ENCODE peak calls at places on chromosomes 5 and 9, in seven cellular contexts. One of them, this sample, is unnamed.

GRCh38 chr9:97563458-97564135 is 62.1 kb downstream of the TMOD1 start:
- DNase-seq in A549: no peak
- DNase-seq in fibroblast of pulmonary artery: no peak
- DNase-seq in GM12865: no peak
- DNase-seq in fibroblast of mammary gland: peak
- DNase-seq in neural crest cell: no peak
- DNase-seq in B cell: no peak
- DNase-seq in this sample: no peak

GRCh38 chr5:132839426-132840301 is 9.2 kb upstream of the SHROOM1 start:
- DNase-seq in A549: no peak
- DNase-seq in fibroblast of pulmonary artery: peak
- DNase-seq in GM12865: no peak
- DNase-seq in fibroblast of mammary gland: peak
- DNase-seq in neural crest cell: no peak
- DNase-seq in B cell: no peak
- DNase-seq in this sample: no peak

GRCh38 chr9:105500108-105500766 is 52.4 kb downstream of the FSD1L start:
- DNase-seq in A549: no peak
- DNase-seq in fibroblast of pulmonary artery: peak
- DNase-seq in GM12865: peak
- DNase-seq in fibroblast of mammary gland: no peak
- DNase-seq in neural crest cell: no peak
- DNase-seq in B cell: peak
- DNase-seq in this sample: peak

GRCh38 chr5:170266570-170267379 is 30.8 kb downstream of the LCP2 start:
- DNase-seq in A549: no peak
- DNase-seq in fibroblast of pulmonary artery: no peak
- DNase-seq in GM12865: no peak
- DNase-seq in fibroblast of mammary gland: no peak
- DNase-seq in neural crest cell: no peak
- DNase-seq in B cell: no peak
- DNase-seq in this sample: no peak

GRCh38 chr5:132434813-132435286 is 55.7 kb downstream of the IRF1 start:
- DNase-seq in A549: no peak
- DNase-seq in fibroblast of pulmonary artery: no peak
- DNase-seq in GM12865: no peak
- DNase-seq in fibroblast of mammary gland: no peak
- DNase-seq in neural crest cell: no peak
- DNase-seq in B cell: no peak
- DNase-seq in this sample: no peak

GRCh38 chr5:117621921-117622320 is 1047.3 kb upstream of the SEMA6A start:
- DNase-seq in A549: no peak
- DNase-seq in fibroblast of pulmonary artery: no peak
- DNase-seq in GM12865: no peak
- DNase-seq in fibroblast of mammary gland: no peak
- DNase-seq in neural crest cell: no peak
- DNase-seq in B cell: no peak
- DNase-seq in this sample: no peak

GRCh38 chr5:136528481-136528880 is 163.1 kb upstream of the TRPC7 start:
- DNase-seq in A549: no peak
- DNase-seq in fibroblast of pulmonary artery: no peak
- DNase-seq in GM12865: no peak
- DNase-seq in fibroblast of mammary gland: no peak
- DNase-seq in neural crest cell: no peak
- DNase-seq in B cell: no peak
- DNase-seq in this sample: no peak

GRCh38 chr5:71810023-71810422 is 90.9 kb downstream of the CARTPT start:
- DNase-seq in A549: no peak
- DNase-seq in fibroblast of pulmonary artery: no peak
- DNase-seq in GM12865: no peak
- DNase-seq in fibroblast of mammary gland: no peak
- DNase-seq in neural crest cell: no peak
- DNase-seq in B cell: no peak
- DNase-seq in this sample: no peak

GRCh38 chr5:136216230-136216629 is 23.3 kb upstream of the SMIM32 start:
- DNase-seq in A549: no peak
- DNase-seq in fibroblast of pulmonary artery: no peak
- DNase-seq in GM12865: no peak
- DNase-seq in fibroblast of mammary gland: no peak
- DNase-seq in neural crest cell: no peak
- DNase-seq in B cell: no peak
- DNase-seq in this sample: no peak

GRCh38 chr5:177232761-177233160 is 70.8 kb downstream of the RAB24 start:
- DNase-seq in A549: no peak
- DNase-seq in fibroblast of pulmonary artery: no peak
- DNase-seq in GM12865: no peak
- DNase-seq in fibroblast of mammary gland: peak
- DNase-seq in neural crest cell: no peak
- DNase-seq in B cell: no peak
- DNase-seq in this sample: no peak

GRCh38 chr5:130520211-130520610 is 615.9 kb downstream of the CHSY3 start:
- DNase-seq in A549: no peak
- DNase-seq in fibroblast of pulmonary artery: peak
- DNase-seq in GM12865: no peak
- DNase-seq in fibroblast of mammary gland: peak
- DNase-seq in neural crest cell: no peak
- DNase-seq in B cell: no peak
- DNase-seq in this sample: no peak

GRCh38 chr5:115069087-115069968 is 100.4 kb downstream of the TRIM36 start:
- DNase-seq in A549: peak
- DNase-seq in fibroblast of pulmonary artery: peak
- DNase-seq in GM12865: peak
- DNase-seq in fibroblast of mammary gland: peak
- DNase-seq in neural crest cell: peak
- DNase-seq in B cell: no peak
- DNase-seq in this sample: no peak

GRCh38 chr9:127876764-127877562 is 512 bp downstream of the AK1 start:
- DNase-seq in A549: no peak
- DNase-seq in fibroblast of pulmonary artery: peak
- DNase-seq in GM12865: no peak
- DNase-seq in fibroblast of mammary gland: no peak
- DNase-seq in neural crest cell: no peak
- DNase-seq in B cell: no peak
- DNase-seq in this sample: no peak

GRCh38 chr5:40399349-40399748 is 280.4 kb upstream of the PTGER4 start:
- DNase-seq in A549: no peak
- DNase-seq in fibroblast of pulmonary artery: no peak
- DNase-seq in GM12865: no peak
- DNase-seq in fibroblast of mammary gland: peak
- DNase-seq in neural crest cell: no peak
- DNase-seq in B cell: no peak
- DNase-seq in this sample: no peak

GRCh38 chr5:55004728-55005127 is 19.3 kb upstream of the GZMK start:
- DNase-seq in A549: no peak
- DNase-seq in fibroblast of pulmonary artery: peak
- DNase-seq in GM12865: no peak
- DNase-seq in fibroblast of mammary gland: peak
- DNase-seq in neural crest cell: no peak
- DNase-seq in B cell: no peak
- DNase-seq in this sample: no peak

GRCh38 chr9:116066221-116066620 is 87.4 kb upstream of the PAPPA start:
- DNase-seq in A549: no peak
- DNase-seq in fibroblast of pulmonary artery: peak
- DNase-seq in GM12865: no peak
- DNase-seq in fibroblast of mammary gland: peak
- DNase-seq in neural crest cell: no peak
- DNase-seq in B cell: no peak
- DNase-seq in this sample: no peak

GRCh38 chr9:136769710-136770191 is 5.4 kb upstream of the LCN15 start:
- DNase-seq in A549: peak
- DNase-seq in fibroblast of pulmonary artery: no peak
- DNase-seq in GM12865: peak
- DNase-seq in fibroblast of mammary gland: no peak
- DNase-seq in neural crest cell: peak
- DNase-seq in B cell: peak
- DNase-seq in this sample: peak

GRCh38 chr5:81552844-81553569 is 159.1 kb upstream of the ACOT12 start:
- DNase-seq in A549: no peak
- DNase-seq in fibroblast of pulmonary artery: peak
- DNase-seq in GM12865: no peak
- DNase-seq in fibroblast of mammary gland: no peak
- DNase-seq in neural crest cell: no peak
- DNase-seq in B cell: no peak
- DNase-seq in this sample: no peak

GRCh38 chr5:163079618-163080017 is 357.8 kb upstream of the CCNG1 start:
- DNase-seq in A549: no peak
- DNase-seq in fibroblast of pulmonary artery: no peak
- DNase-seq in GM12865: peak
- DNase-seq in fibroblast of mammary gland: no peak
- DNase-seq in neural crest cell: no peak
- DNase-seq in B cell: no peak
- DNase-seq in this sample: no peak
- TF ChIP-seq CTCF in A549: peak
- TF ChIP-seq CTCF in fibroblast of pulmonary artery: no peak
- TF ChIP-seq CTCF in GM12865: peak
- TF ChIP-seq CTCF in fibroblast of mammary gland: peak
- TF ChIP-seq CTCF in neural crest cell: peak
- TF ChIP-seq CTCF in B cell: no peak
- TF ChIP-seq CTCF in this sample: peak

GRCh38 chr5:181211208-181211607 is 6.2 kb upstream of the TRIM7 start:
- DNase-seq in A549: no peak
- DNase-seq in fibroblast of pulmonary artery: no peak
- DNase-seq in GM12865: no peak
- DNase-seq in fibroblast of mammary gland: no peak
- DNase-seq in neural crest cell: no peak
- DNase-seq in B cell: no peak
- DNase-seq in this sample: no peak
- TF ChIP-seq CTCF in A549: no peak
- TF ChIP-seq CTCF in fibroblast of pulmonary artery: no peak
- TF ChIP-seq CTCF in GM12865: no peak
- TF ChIP-seq CTCF in fibroblast of mammary gland: no peak
- TF ChIP-seq CTCF in neural crest cell: no peak
- TF ChIP-seq CTCF in B cell: no peak
- TF ChIP-seq CTCF in this sample: no peak

GRCh38 chr9:108125541-108125940 is 636.0 kb upstream of the KLF4 start:
- DNase-seq in A549: no peak
- DNase-seq in fibroblast of pulmonary artery: no peak
- DNase-seq in GM12865: peak
- DNase-seq in fibroblast of mammary gland: no peak
- DNase-seq in neural crest cell: no peak
- DNase-seq in B cell: no peak
- DNase-seq in this sample: no peak
- TF ChIP-seq CTCF in A549: no peak
- TF ChIP-seq CTCF in fibroblast of pulmonary artery: peak
- TF ChIP-seq CTCF in GM12865: peak
- TF ChIP-seq CTCF in fibroblast of mammary gland: peak
- TF ChIP-seq CTCF in neural crest cell: peak
- TF ChIP-seq CTCF in B cell: no peak
- TF ChIP-seq CTCF in this sample: no peak

GRCh38 chr9:90547896-90548295 is 94.7 kb downstream of the DIRAS2 start:
- DNase-seq in A549: no peak
- DNase-seq in fibroblast of pulmonary artery: no peak
- DNase-seq in GM12865: no peak
- DNase-seq in fibroblast of mammary gland: no peak
- DNase-seq in neural crest cell: no peak
- DNase-seq in B cell: no peak
- DNase-seq in this sample: no peak
- TF ChIP-seq CTCF in A549: no peak
- TF ChIP-seq CTCF in fibroblast of pulmonary artery: no peak
- TF ChIP-seq CTCF in GM12865: no peak
- TF ChIP-seq CTCF in fibroblast of mammary gland: no peak
- TF ChIP-seq CTCF in neural crest cell: no peak
- TF ChIP-seq CTCF in B cell: no peak
- TF ChIP-seq CTCF in this sample: no peak

GRCh38 chr9:117622347-117622746 is 81.9 kb upstream of the TLR4 start:
- DNase-seq in A549: no peak
- DNase-seq in fibroblast of pulmonary artery: no peak
- DNase-seq in GM12865: no peak
- DNase-seq in fibroblast of mammary gland: no peak
- DNase-seq in neural crest cell: no peak
- DNase-seq in B cell: no peak
- DNase-seq in this sample: no peak
- TF ChIP-seq CTCF in A549: no peak
- TF ChIP-seq CTCF in fibroblast of pulmonary artery: no peak
- TF ChIP-seq CTCF in GM12865: no peak
- TF ChIP-seq CTCF in fibroblast of mammary gland: no peak
- TF ChIP-seq CTCF in neural crest cell: peak
- TF ChIP-seq CTCF in B cell: no peak
- TF ChIP-seq CTCF in this sample: no peak

DNA sequence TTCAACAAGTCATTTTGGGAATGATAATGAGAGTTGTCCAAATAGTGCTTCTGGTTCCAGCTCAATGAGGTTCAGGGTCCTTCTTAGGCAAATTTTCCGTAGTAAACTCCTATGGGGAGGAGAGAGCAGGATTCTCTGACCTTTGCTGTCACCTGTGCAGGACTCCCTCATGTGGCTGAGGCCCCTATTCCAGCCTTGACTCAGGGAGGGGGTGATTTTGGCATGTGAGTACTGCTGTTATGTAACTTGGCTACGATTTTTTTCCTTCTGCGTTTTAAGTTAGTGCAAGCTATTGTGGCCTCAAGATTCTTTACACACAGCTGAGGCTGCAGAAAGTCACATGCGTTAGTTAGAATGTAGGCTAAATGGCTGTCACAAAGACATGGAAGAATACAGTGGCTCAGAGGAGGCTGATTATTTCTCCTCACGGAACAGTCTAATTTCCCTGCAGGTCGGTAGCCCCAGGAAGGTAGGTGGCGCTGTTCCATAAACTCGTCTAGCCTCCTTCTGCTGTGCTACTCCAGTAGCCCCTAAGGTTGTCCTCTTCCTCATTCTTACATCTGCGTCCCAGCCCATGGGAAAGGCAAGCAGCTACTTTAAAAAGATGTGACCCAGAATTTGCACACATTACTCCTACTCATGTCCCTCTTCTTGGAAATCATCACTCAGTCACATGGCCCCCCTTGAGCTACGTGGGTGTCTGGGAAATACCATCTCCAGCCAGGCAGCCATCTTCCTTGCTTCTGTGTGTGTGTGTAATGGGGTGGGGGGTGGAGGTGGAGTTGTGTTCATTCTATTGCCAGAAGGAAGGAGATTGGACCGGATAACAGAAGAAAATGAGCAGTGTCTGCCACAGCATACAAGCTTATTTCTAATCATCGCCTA is 486.5 kb downstream of the CCDC171 start:
- DNase-seq in A549: no peak
- DNase-seq in fibroblast of pulmonary artery: peak
- DNase-seq in GM12865: peak
- DNase-seq in fibroblast of mammary gland: peak
- DNase-seq in neural crest cell: no peak
- DNase-seq in B cell: no peak
- DNase-seq in this sample: no peak
- TF ChIP-seq CTCF in A549: no peak
- TF ChIP-seq CTCF in fibroblast of pulmonary artery: peak
- TF ChIP-seq CTCF in GM12865: peak
- TF ChIP-seq CTCF in fibroblast of mammary gland: peak
- TF ChIP-seq CTCF in neural crest cell: no peak
- TF ChIP-seq CTCF in B cell: no peak
- TF ChIP-seq CTCF in this sample: peak